ENCODE peak calls at places on chromosomes 5 and 9, in four cellular contexts. I is DND-41, P is fibroblast of lung, S is HCT116. A is an unnamed sample.

GRCh38 chr9:89592201-89592815 is 12.5 kb upstream of the GADD45G start:
- DNase-seq in I (no peak), S (no peak), P (no peak), A (no peak)

GRCh38 chr9:22265534-22265933 is 181.1 kb upstream of the DMRTA1 start:
- DNase-seq in S (no peak), I (no peak), P (no peak), A (no peak)

GRCh38 chr9:14428781-14429230 is 114.9 kb upstream of the NFIB start:
- DNase-seq in S (peak), P (peak), I (peak), A (peak)

GRCh38 chr5:127804886-127805426 is 101.8 kb downstream of the CCDC192 start:
- DNase-seq in P (no peak), I (no peak), S (no peak), A (no peak)

GRCh38 chr9:101711330-101711941 is 27.0 kb downstream of the GRIN3A start:
- DNase-seq in S (no peak), P (no peak), I (peak), A (peak)

GRCh38 chr5:146624179-146624578 is 108.2 kb upstream of the GPR151 start:
- DNase-seq in I (no peak), P (no peak), S (no peak), A (no peak)

GRCh38 chr9:108041551-108041950 is 552.0 kb upstream of the KLF4 start:
- DNase-seq in I (no peak), S (no peak), P (peak), A (no peak)

GRCh38 chr9:35673132-35673997 is at the start of gene CA9:
- DNase-seq in S (no peak), I (no peak), P (no peak), A (no peak)

GRCh38 chr9:20594521-20594920 is 27.8 kb downstream of the MLLT3 start:
- DNase-seq in I (no peak), S (no peak), P (no peak), A (no peak)

GRCh38 chr5:133847301-133847700 is 121.1 kb downstream of the C5orf15 start:
- DNase-seq in S (no peak), I (no peak), P (no peak), A (no peak)

GRCh38 chr5:139397921-139398320 is 3.0 kb upstream of the PROB1 start:
- DNase-seq in S (no peak), I (no peak), P (peak), A (no peak)

GRCh38 chr5:76402251-76402879 is 720 bp upstream of the IQGAP2 start:
- DNase-seq in S (no peak), I (peak), P (no peak), A (no peak)

GRCh38 chr5:142506046-142506445 is 179.8 kb downstream of the FGF1 start:
- DNase-seq in S (no peak), P (no peak), I (no peak), A (no peak)

GRCh38 chr5:181111010-181111409 is 20.0 kb downstream of the OR2V1 start:
- DNase-seq in P (no peak), S (no peak), I (no peak), A (no peak)

GRCh38 chr5:127785098-127785927 is 82.1 kb downstream of the CCDC192 start:
- DNase-seq in S (no peak), P (peak), I (no peak), A (peak)

GRCh38 chr9:91604451-91604850 is 180.8 kb upstream of the NFIL3 start:
- DNase-seq in S (no peak), I (no peak), P (no peak), A (no peak)

GRCh38 chr9:94948567-94949235 is 222.2 kb downstream of the AOPEP start:
- DNase-seq in P (no peak), S (no peak), I (no peak), A (no peak)

GRCh38 chr5:51433052-51433710 is 49.9 kb downstream of the ISL1 start:
- DNase-seq in P (no peak), I (no peak), S (peak), A (no peak)

GRCh38 chr5:82676663-82677062 is 398.5 kb upstream of the RPS23 start:
- DNase-seq in P (no peak), S (no peak), I (peak), A (no peak)

GRCh38 chr5:58722160-58722559 is 139.3 kb downstream of the RAB3C start:
- DNase-seq in I (no peak), S (no peak), P (no peak), A (no peak)

GRCh38 chr9:112535811-112536210 is 49.2 kb downstream of the KIAA1958 start:
- DNase-seq in S (no peak), P (peak), I (no peak), A (no peak)

GRCh38 chr9:138066049-138066448 is 188.5 kb downstream of the CACNA1B start:
- DNase-seq in P (no peak), I (no peak), S (no peak), A (no peak)

GRCh38 chr9:136722093-136722968 is 10.0 kb downstream of the DIPK1B start:
- DNase-seq in S (no peak), I (no peak), P (no peak), A (peak)

GRCh38 chr9:129305246-129305645 is 127.2 kb upstream of the IER5L start:
- DNase-seq in S (no peak), P (no peak), I (no peak), A (no peak)

GRCh38 chr5:36786613-36787012 is 90.0 kb upstream of the NIPBL start:
- DNase-seq in S (no peak), I (no peak), P (no peak), A (no peak)

GRCh38 chr5:151448038-151448985 is 909 bp downstream of the SLC36A1 start:
- DNase-seq in S (no peak), P (peak), I (peak), A (peak)

GRCh38 chr5:170080786-170081445 is 24.8 kb upstream of the FOXI1 start:
- DNase-seq in I (no peak), S (no peak), P (no peak), A (no peak)

GRCh38 chr9:74570879-74571512 is 73.9 kb downstream of the RORB start:
- DNase-seq in I (peak), P (peak), S (peak), A (peak)

GRCh38 chr5:158727771-158728311 is 371.9 kb downstream of the EBF1 start:
- DNase-seq in I (no peak), S (no peak), P (no peak), A (no peak)

GRCh38 chr5:152007556-152007955 is 82.9 kb upstream of the GLRA1 start:
- DNase-seq in I (no peak), P (no peak), S (no peak), A (no peak)

GRCh38 chr5:153835891-153836515 is 202.7 kb downstream of the FAM114A2 start:
- DNase-seq in P (no peak), I (no peak), S (no peak), A (no peak)

GRCh38 chr5:57317341-57317740 is 143.5 kb downstream of the GPBP1 start:
- DNase-seq in S (no peak), P (no peak), I (no peak), A (no peak)

GRCh38 chr5:56962286-56962685 is 10.4 kb upstream of the MIER3 start:
- DNase-seq in S (no peak), P (no peak), I (no peak), A (no peak)

GRCh38 chr9:78370991-78371390 is 74.1 kb downstream of the PSAT1 start:
- DNase-seq in I (no peak), P (no peak), S (no peak), A (no peak)

GRCh38 chr5:131634666-131634995 is 398 bp downstream of the RAPGEF6 start:
- DNase-seq in P (peak), I (peak), S (peak), A (peak)

DNA sequence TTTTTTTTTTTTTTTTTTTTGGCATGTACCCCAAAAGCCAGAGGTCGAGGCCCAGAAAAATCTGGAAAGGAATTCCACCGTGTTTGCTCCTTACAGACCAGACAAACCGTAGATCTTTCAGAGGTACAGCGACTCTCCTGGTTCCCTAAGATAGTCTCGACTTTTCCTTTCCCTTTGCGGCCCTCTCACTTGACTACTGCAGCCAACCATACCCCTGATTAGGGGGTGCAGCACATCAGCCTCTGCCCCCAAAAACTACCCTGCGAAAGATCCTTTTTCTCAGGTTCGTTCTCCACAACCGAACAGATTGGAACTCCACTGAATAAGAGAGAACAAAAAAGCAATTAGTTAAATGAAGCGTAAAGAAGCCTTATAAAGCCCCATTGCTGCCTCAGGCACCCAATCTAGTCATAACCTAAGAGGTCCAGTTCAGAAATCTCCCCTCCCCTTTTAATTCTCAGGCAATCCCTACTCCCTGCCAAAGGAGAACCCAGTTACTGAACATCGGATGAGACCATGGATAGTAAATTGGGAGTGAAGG is 376 bp upstream of the TICAM2 start:
- DNase-seq in I (no peak), P (no peak), S (no peak), A (peak)
- H3K9ac ChIP-seq in I (no peak), P (no peak), S (no peak), A (peak)

DNA sequence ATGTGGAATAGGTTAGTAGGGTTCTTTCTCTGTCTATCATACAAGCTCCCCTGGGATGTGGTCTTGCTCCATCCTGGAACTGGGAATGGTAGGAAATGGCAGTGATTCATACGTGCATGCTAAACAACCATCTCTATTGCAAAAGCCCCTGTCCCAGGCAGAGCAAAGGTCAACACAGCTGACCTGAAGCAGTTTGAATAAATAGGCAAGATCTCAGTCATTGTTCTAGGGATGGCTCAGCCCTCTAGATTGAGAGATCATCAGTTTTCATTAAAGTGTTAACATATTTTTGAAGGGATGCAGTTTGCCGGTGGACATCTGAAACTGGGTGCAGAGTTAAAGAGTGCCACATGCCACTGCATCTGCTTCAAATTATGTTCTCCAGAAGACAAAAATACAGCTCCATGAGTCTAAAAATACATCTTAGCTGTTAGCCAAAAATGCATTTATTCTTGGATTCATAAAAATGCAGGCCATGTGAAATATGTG is 224.1 kb downstream of the ESM1 start:
- DNase-seq in S (no peak), P (peak), I (no peak), A (no peak)
- H3K27ac ChIP-seq in S (no peak), P (peak), I (no peak), A (no peak)

DNA sequence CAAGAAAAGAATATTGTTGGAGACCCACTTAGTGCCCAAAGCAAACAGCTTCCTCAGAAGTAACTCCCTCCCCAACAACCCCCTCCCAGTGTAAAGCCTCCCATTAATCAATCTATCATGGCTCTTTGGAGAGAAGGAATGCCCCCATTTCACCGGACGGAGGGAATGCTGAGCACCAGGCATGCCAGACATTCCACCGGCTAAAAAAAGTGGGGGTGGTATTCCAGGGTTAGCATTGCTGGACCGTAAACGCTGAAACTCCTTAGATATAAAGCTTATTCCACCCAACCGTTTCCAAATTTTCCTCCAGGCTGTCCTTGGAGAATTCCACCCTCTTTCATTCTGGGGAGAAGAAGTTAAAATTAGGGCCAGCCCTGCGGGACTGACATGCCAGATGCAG is 363 bp upstream of the MAMDC2 start:
- DNase-seq in P (no peak), S (no peak), I (no peak), A (no peak)
- H3K9ac ChIP-seq in P (no peak), S (no peak), I (no peak), A (no peak)

GRCh38 chr5:38725419-38725865 is 120.4 kb upstream of the OSMR start:
- DNase-seq in P (no peak), S (no peak), I (no peak), A (no peak)

GRCh38 chr5:38724301-38725030 is 121.3 kb upstream of the OSMR start:
- DNase-seq in S (no peak), P (peak), I (no peak), A (no peak)

GRCh38 chr5:38722918-38723317 is 122.9 kb upstream of the OSMR start:
- DNase-seq in P (peak), I (no peak), S (no peak), A (no peak)

GRCh38 chr5:38723423-38723822 is 122.4 kb upstream of the OSMR start:
- DNase-seq in I (no peak), S (no peak), P (no peak), A (no peak)

GRCh38 chr5:38726279-38726678 is 119.5 kb upstream of the OSMR start:
- DNase-seq in S (no peak), P (no peak), I (no peak), A (no peak)
- H3K27ac ChIP-seq in S (no peak), P (no peak), I (no peak), A (no peak)

GRCh38 chr5:4879075-4879474 is 261.1 kb upstream of the ADAMTS16 start:
- DNase-seq in P (no peak), S (no peak), I (no peak), A (no peak)
- H3K9ac ChIP-seq in P (no peak), S (no peak), I (no peak), A (no peak)